ENCODE peak calls at places on chromosomes 5 and 9, in six cellular contexts. X is adipocyte; R is CD14-positive monocyte; A is endothelial cell; C is activated CD8-positive, alpha-beta memory T cell treated with anti-CD3 and anti-CD28 coated beads, Interleukin-2, amount 50 U/mL, for 48 hours; U is HCEC 1CT. P is an unnamed sample.

GRCh38 chr5:175202461-175203065 is 241.4 kb downstream of the DRD1 start:
- DNase-seq in X (no peak), R (no peak), A (no peak), C (no peak), U (no peak), P (peak; percentile 75)

GRCh38 chr9:137305788-137306545 is 3.9 kb upstream of the NRARP start:
- DNase-seq in X (no peak), R (no peak), A (peak; percentile 78), C (no peak), U (no peak), P (no peak)

GRCh38 chr9:109409998-109410397 is 88.1 kb downstream of the PTPN3 start:
- DNase-seq in X (no peak), R (no peak), A (peak; percentile 62), C (peak; percentile 62), U (no peak), P (no peak)

GRCh38 chr5:95446560-95447221 is 55.5 kb downstream of the FAM81B start:
- DNase-seq in X (peak; percentile 7), R (no peak), A (no peak), C (no peak), U (peak; percentile 3), P (peak; percentile 47)

GRCh38 chr9:130997925-130998595 is 10.9 kb upstream of the LAMC3 start:
- DNase-seq in X (peak; percentile 80), R (peak; percentile 60), A (peak; percentile 92), C (peak; percentile 87), U (peak; percentile 57), P (no peak)

GRCh38 chr5:61023131-61023530 is 78.1 kb downstream of the NDUFAF2 start:
- DNase-seq in X (peak; percentile 60), R (no peak), A (no peak), C (no peak), U (peak; percentile 67), P (peak; percentile 4)

GRCh38 chr9:99607852-99608448 is 213.7 kb upstream of the NR4A3 start:
- DNase-seq in X (peak; percentile 23), R (no peak), A (no peak), C (no peak), U (no peak), P (peak; percentile 32)

GRCh38 chr9:72753261-72753893 is 199.5 kb downstream of the ALDH1A1 start:
- DNase-seq in X (peak; percentile 71), R (no peak), A (no peak), C (no peak), U (no peak), P (peak; percentile 35)

GRCh38 chr9:127979333-127980055 is 1.3 kb downstream of the EEIG1 start:
- DNase-seq in X (peak; percentile 76), R (no peak), A (no peak), C (peak; percentile 74), U (peak; percentile 48), P (no peak)

GRCh38 chr5:141848771-141849370 is 29.3 kb downstream of the PCDH1 start:
- DNase-seq in X (peak; percentile 34), R (no peak), A (peak; percentile 64), C (peak; percentile 72), U (peak; percentile 52), P (peak; percentile 66)

GRCh38 chr5:62650197-62650596 is 71.6 kb downstream of the LRRC70 start:
- DNase-seq in X (no peak), R (no peak), A (no peak), C (no peak), U (no peak), P (no peak)

GRCh38 chr5:27608992-27609391 is 570.6 kb upstream of the CDH9 start:
- DNase-seq in X (no peak), R (no peak), A (no peak), C (no peak), U (no peak), P (no peak)

GRCh38 chr5:36573441-36573840 is 33.0 kb upstream of the SLC1A3 start:
- DNase-seq in X (peak; percentile 4), R (no peak), A (no peak), C (no peak), U (peak; percentile 75), P (peak; percentile 78)

GRCh38 chr5:173767580-173768266 is 120.4 kb upstream of the CPEB4 start:
- DNase-seq in X (no peak), R (no peak), A (no peak), C (no peak), U (no peak), P (no peak)

GRCh38 chr5:64742821-64743220 is 25.7 kb downstream of the SREK1IP1 start:
- DNase-seq in X (peak; percentile 15), R (no peak), A (no peak), C (no peak), U (peak; percentile 24), P (no peak)

GRCh38 chr5:11888221-11888620 is 16.0 kb downstream of the CTNND2 start:
- DNase-seq in X (no peak), R (no peak), A (no peak), C (no peak), U (no peak), P (peak; percentile 88)

GRCh38 chr5:128487041-128487440 is 51.0 kb downstream of the FBN2 start:
- DNase-seq in X (peak; percentile 58), R (no peak), A (no peak), C (no peak), U (peak; percentile 39), P (no peak)

GRCh38 chr5:15600035-15600434 is 100.1 kb downstream of the FBXL7 start:
- DNase-seq in X (no peak), R (no peak), A (no peak), C (no peak), U (no peak), P (no peak)

GRCh38 chr9:125428060-125428481 is 166.4 kb downstream of the GAPVD1 start:
- DNase-seq in X (no peak), R (no peak), A (no peak), C (peak; percentile 70), U (no peak), P (no peak)

GRCh38 chr9:92266486-92266885 is 27.0 kb downstream of the IARS1 start:
- DNase-seq in X (no peak), R (no peak), A (no peak), C (no peak), U (no peak), P (no peak)

GRCh38 chr5:45696206-45696836 is at the start of gene HCN1:
- DNase-seq in X (peak; percentile 16), R (no peak), A (peak; percentile 81), C (peak; percentile 68), U (no peak), P (peak; percentile 41)

GRCh38 chr5:20524956-20525529 is 537.0 kb upstream of the CDH18 start:
- DNase-seq in X (peak; percentile 65), R (no peak), A (no peak), C (no peak), U (peak; percentile 42), P (peak; percentile 34)

GRCh38 chr9:30116673-30117217 is 2267.7 kb upstream of the ACO1 start:
- DNase-seq in X (no peak), R (no peak), A (no peak), C (no peak), U (no peak), P (no peak)

GRCh38 chr5:124902097-124902821 is 155.8 kb upstream of the ZNF608 start:
- DNase-seq in X (peak; percentile 40), R (peak; percentile 74), A (no peak), C (no peak), U (peak; percentile 29), P (peak; percentile 43)

GRCh38 chr9:137411260-137411659 is 11.7 kb downstream of the EXD3 start:
- DNase-seq in X (no peak), R (no peak), A (no peak), C (no peak), U (no peak), P (no peak)

GRCh38 chr9:2241875-2242741 is 227.0 kb downstream of the SMARCA2 start:
- DNase-seq in X (peak; percentile 92), R (peak; percentile 61), A (peak; percentile 82), C (peak; percentile 86), U (peak; percentile 86), P (peak; percentile 75)

GRCh38 chr5:126366199-126366560 is 57.0 kb upstream of the GRAMD2B start:
- DNase-seq in X (no peak), R (no peak), A (no peak), C (no peak), U (no peak), P (no peak)

GRCh38 chr9:120386390-120387131 is 193.4 kb downstream of the CDK5RAP2 start:
- DNase-seq in X (no peak), R (no peak), A (no peak), C (no peak), U (no peak), P (no peak)

GRCh38 chr9:85971731-85972130 is 30.8 kb downstream of the NAA35 start:
- DNase-seq in X (no peak), R (no peak), A (no peak), C (no peak), U (no peak), P (no peak)